ENCODE peak calls at places on chromosome 7, in ten cellular contexts. H is foreskin fibroblast; T is T-helper 17 cell; N is activated T-cell treated with anti-CD3 and anti-CD28 coated beads, Interleukin-2, amount 50 U/mL, for 72 hours; G is mammary epithelial cell; F is mucosa of descending colon; D is A549; Y is stimulated activated CD4-positive, alpha-beta T cell treated with anti-CD3 and anti-CD28 coated beads, Interleukin-4, amount 100 ng/mL, for 4 hours; X is activated naive CD4-positive, alpha-beta T cell treated with anti-CD3 and anti-CD28 coated beads, Interleukin-2, amount 10 ng/mL, durations not matched to agents 7 days and 5 days; W is iris pigment epithelial cell. U is an unnamed sample.

GRCh38 chr7:138618933-138619332 is 82.2 kb downstream of the SVOPL start:
- DNase-seq in G (no peak), W (no peak), Y (no peak), X (no peak), N (no peak), H (no peak), T (no peak), D (no peak), F (no peak), U (no peak)

GRCh38 chr7:1459512-1459892 is 232 bp upstream of the MICALL2 start:
- DNase-seq in D (peak; percentile 99), T (peak; percentile 99), H (peak; percentile 98), F (peak; percentile 100), W (peak; percentile 98), Y (peak; percentile 98), G (peak; percentile 98), N (peak; percentile 100), X (peak; percentile 98), U (peak; percentile 100)

GRCh38 chr7:33733865-33734650 is 171.3 kb upstream of the BMPER start:
- DNase-seq in Y (no peak), H (no peak), X (no peak), W (no peak), D (no peak), G (no peak), F (peak; percentile 87), T (no peak), N (no peak), U (no peak)

GRCh38 chr7:106217089-106217542 is 67.7 kb downstream of the NAMPT start:
- DNase-seq in D (peak; percentile 64), Y (no peak), T (no peak), F (peak; percentile 79), X (no peak), G (peak; percentile 12), H (peak; percentile 87), N (no peak), W (peak; percentile 63), U (no peak)

GRCh38 chr7:105934577-105935185 is 28.4 kb upstream of the CDHR3 start:
- DNase-seq in H (peak; percentile 61), Y (no peak), G (peak; percentile 12), T (no peak), W (peak; percentile 61), X (no peak), F (peak; percentile 11), D (peak; percentile 55), N (no peak), U (no peak)

GRCh38 chr7:48118041-48118440 is 29.0 kb downstream of the UPP1 start:
- DNase-seq in G (no peak), F (no peak), Y (no peak), X (no peak), N (no peak), W (no peak), T (no peak), H (no peak), D (no peak), U (no peak)

GRCh38 chr7:79982151-79982770 is 152.4 kb upstream of the GNAI1 start:
- DNase-seq in F (no peak), N (no peak), Y (no peak), W (peak; percentile 80), G (peak; percentile 28), X (no peak), H (peak; percentile 61), D (peak; percentile 5), T (no peak), U (no peak)

GRCh38 chr7:131148708-131149428 is 178.8 kb upstream of the MKLN1 start:
- DNase-seq in D (no peak), F (no peak), Y (no peak), N (no peak), T (no peak), H (no peak), G (no peak), X (no peak), W (no peak), U (no peak)

GRCh38 chr7:43847496-43847895 is 21.8 kb downstream of the MRPS24 start:
- DNase-seq in W (no peak), H (no peak), Y (no peak), G (no peak), F (no peak), T (no peak), N (no peak), X (no peak), D (no peak), U (no peak)